ENCODE peak calls at places on chromosomes 16 and 17, in seven cellular contexts. One of them, this sample, is unnamed.

GRCh38 chr16:8958344-8958808 is 5.3 kb downstream of the USP7 start:
- DNase-seq in fibroblast of pulmonary artery: peak
- DNase-seq in endothelial cell: peak
- DNase-seq in HL-60: no peak
- DNase-seq in AG04450: no peak
- DNase-seq in GM13976: no peak
- DNase-seq in CD8-positive, alpha-beta T cell: peak
- DNase-seq in this sample: no peak

GRCh38 chr17:32971171-32971570 is 20.5 kb upstream of the SPACA3 start:
- DNase-seq in fibroblast of pulmonary artery: peak
- DNase-seq in endothelial cell: no peak
- DNase-seq in HL-60: no peak
- DNase-seq in AG04450: no peak
- DNase-seq in GM13976: no peak
- DNase-seq in CD8-positive, alpha-beta T cell: no peak
- DNase-seq in this sample: no peak

GRCh38 chr16:27620533-27620932 is 70.6 kb downstream of the KATNIP start:
- DNase-seq in fibroblast of pulmonary artery: no peak
- DNase-seq in endothelial cell: no peak
- DNase-seq in HL-60: no peak
- DNase-seq in AG04450: no peak
- DNase-seq in GM13976: no peak
- DNase-seq in CD8-positive, alpha-beta T cell: no peak
- DNase-seq in this sample: no peak

GRCh38 chr16:29806641-29807425 is 504 bp downstream of the MAZ start:
- DNase-seq in fibroblast of pulmonary artery: no peak
- DNase-seq in endothelial cell: peak
- DNase-seq in HL-60: peak
- DNase-seq in AG04450: no peak
- DNase-seq in GM13976: no peak
- DNase-seq in CD8-positive, alpha-beta T cell: peak
- DNase-seq in this sample: no peak

GRCh38 chr16:28534542-28535373 is 4.0 kb downstream of the NUPR1 start:
- DNase-seq in fibroblast of pulmonary artery: peak
- DNase-seq in endothelial cell: no peak
- DNase-seq in HL-60: peak
- DNase-seq in AG04450: no peak
- DNase-seq in GM13976: no peak
- DNase-seq in CD8-positive, alpha-beta T cell: no peak
- DNase-seq in this sample: no peak

GRCh38 chr16:23979426-23979825 is 143.6 kb downstream of the PRKCB start:
- DNase-seq in fibroblast of pulmonary artery: no peak
- DNase-seq in endothelial cell: no peak
- DNase-seq in HL-60: no peak
- DNase-seq in AG04450: no peak
- DNase-seq in GM13976: no peak
- DNase-seq in CD8-positive, alpha-beta T cell: no peak
- DNase-seq in this sample: no peak

GRCh38 chr16:86029131-86029741 is 130.3 kb downstream of the IRF8 start:
- DNase-seq in fibroblast of pulmonary artery: peak
- DNase-seq in endothelial cell: no peak
- DNase-seq in HL-60: no peak
- DNase-seq in AG04450: peak
- DNase-seq in GM13976: no peak
- DNase-seq in CD8-positive, alpha-beta T cell: no peak
- DNase-seq in this sample: no peak

GRCh38 chr16:82639666-82640336 is 13.0 kb downstream of the CDH13 start:
- DNase-seq in fibroblast of pulmonary artery: peak
- DNase-seq in endothelial cell: peak
- DNase-seq in HL-60: no peak
- DNase-seq in AG04450: no peak
- DNase-seq in GM13976: peak
- DNase-seq in CD8-positive, alpha-beta T cell: peak
- DNase-seq in this sample: no peak

GRCh38 chr16:11585460-11586374 is 1.0 kb downstream of the LITAF start:
- DNase-seq in fibroblast of pulmonary artery: no peak
- DNase-seq in endothelial cell: no peak
- DNase-seq in HL-60: no peak
- DNase-seq in AG04450: no peak
- DNase-seq in GM13976: no peak
- DNase-seq in CD8-positive, alpha-beta T cell: peak
- DNase-seq in this sample: no peak

GRCh38 chr16:28277537-28278388 is 14.6 kb upstream of the SBK1 start:
- DNase-seq in fibroblast of pulmonary artery: peak
- DNase-seq in endothelial cell: peak
- DNase-seq in HL-60: peak
- DNase-seq in AG04450: peak
- DNase-seq in GM13976: peak
- DNase-seq in CD8-positive, alpha-beta T cell: peak
- DNase-seq in this sample: peak

GRCh38 chr17:43396491-43397060 is 2.2 kb upstream of the ARL4D start:
- DNase-seq in fibroblast of pulmonary artery: no peak
- DNase-seq in endothelial cell: no peak
- DNase-seq in HL-60: no peak
- DNase-seq in AG04450: no peak
- DNase-seq in GM13976: no peak
- DNase-seq in CD8-positive, alpha-beta T cell: no peak
- DNase-seq in this sample: no peak

GRCh38 chr17:30961213-30962188 is 9.3 kb upstream of the RNF135 start:
- DNase-seq in fibroblast of pulmonary artery: peak
- DNase-seq in endothelial cell: no peak
- DNase-seq in HL-60: no peak
- DNase-seq in AG04450: no peak
- DNase-seq in GM13976: peak
- DNase-seq in CD8-positive, alpha-beta T cell: no peak
- DNase-seq in this sample: no peak

GRCh38 chr16:20966746-20967145 is 66.2 kb downstream of the LYRM1 start:
- DNase-seq in fibroblast of pulmonary artery: no peak
- DNase-seq in endothelial cell: no peak
- DNase-seq in HL-60: no peak
- DNase-seq in AG04450: no peak
- DNase-seq in GM13976: no peak
- DNase-seq in CD8-positive, alpha-beta T cell: no peak
- DNase-seq in this sample: no peak

GRCh38 chr16:89695086-89695874 is 6.2 kb downstream of the SPATA2L start:
- DNase-seq in fibroblast of pulmonary artery: no peak
- DNase-seq in endothelial cell: no peak
- DNase-seq in HL-60: no peak
- DNase-seq in AG04450: no peak
- DNase-seq in GM13976: no peak
- DNase-seq in CD8-positive, alpha-beta T cell: no peak
- DNase-seq in this sample: no peak

GRCh38 chr17:13143001-13143400 is 125.2 kb upstream of the ELAC2 start:
- DNase-seq in fibroblast of pulmonary artery: no peak
- DNase-seq in endothelial cell: no peak
- DNase-seq in HL-60: no peak
- DNase-seq in AG04450: no peak
- DNase-seq in GM13976: no peak
- DNase-seq in CD8-positive, alpha-beta T cell: no peak
- DNase-seq in this sample: no peak

GRCh38 chr16:88132836-88133506 is 181.7 kb downstream of the BANP start:
- DNase-seq in fibroblast of pulmonary artery: no peak
- DNase-seq in endothelial cell: no peak
- DNase-seq in HL-60: no peak
- DNase-seq in AG04450: no peak
- DNase-seq in GM13976: no peak
- DNase-seq in CD8-positive, alpha-beta T cell: no peak
- DNase-seq in this sample: no peak

GRCh38 chr16:49183911-49184310 is 97.7 kb downstream of the CBLN1 start:
- DNase-seq in fibroblast of pulmonary artery: no peak
- DNase-seq in endothelial cell: peak
- DNase-seq in HL-60: no peak
- DNase-seq in AG04450: no peak
- DNase-seq in GM13976: no peak
- DNase-seq in CD8-positive, alpha-beta T cell: no peak
- DNase-seq in this sample: no peak

GRCh38 chr16:62545039-62545438 is 508.8 kb upstream of the CDH8 start:
- DNase-seq in fibroblast of pulmonary artery: no peak
- DNase-seq in endothelial cell: no peak
- DNase-seq in HL-60: no peak
- DNase-seq in AG04450: no peak
- DNase-seq in GM13976: no peak
- DNase-seq in CD8-positive, alpha-beta T cell: no peak
- DNase-seq in this sample: no peak

GRCh38 chr17:3935140-3935542 is 18.9 kb upstream of the P2RX1 start:
- DNase-seq in fibroblast of pulmonary artery: peak
- DNase-seq in endothelial cell: peak
- DNase-seq in HL-60: no peak
- DNase-seq in AG04450: peak
- DNase-seq in GM13976: peak
- DNase-seq in CD8-positive, alpha-beta T cell: peak
- DNase-seq in this sample: no peak

GRCh38 chr17:72077326-72077960 is 43.4 kb upstream of the SOX9 start:
- DNase-seq in fibroblast of pulmonary artery: no peak
- DNase-seq in endothelial cell: no peak
- DNase-seq in HL-60: no peak
- DNase-seq in AG04450: no peak
- DNase-seq in GM13976: no peak
- DNase-seq in CD8-positive, alpha-beta T cell: no peak
- DNase-seq in this sample: no peak

DNA sequence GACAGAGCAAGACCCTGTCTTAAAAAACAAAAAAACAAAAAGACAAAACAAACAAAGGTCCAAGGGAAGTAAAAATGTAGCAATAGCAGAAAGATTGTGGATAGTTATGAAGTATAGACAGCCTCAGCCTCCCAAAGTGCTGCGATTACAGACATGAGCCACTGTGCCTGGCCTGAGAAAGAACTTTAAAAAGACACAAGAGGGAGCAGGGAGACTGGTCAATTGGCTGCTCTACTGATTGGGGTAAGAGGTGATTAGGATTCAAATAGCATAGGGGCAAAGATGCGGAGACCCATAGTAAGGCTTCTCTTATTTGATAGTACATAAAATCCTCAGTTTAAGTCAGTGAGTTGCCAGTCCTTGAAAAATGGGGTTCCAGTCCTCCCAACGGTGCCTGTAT is 518.2 kb upstream of the GOT2 start:
- DNase-seq in fibroblast of pulmonary artery: no peak
- DNase-seq in endothelial cell: no peak
- DNase-seq in HL-60: no peak
- DNase-seq in AG04450: no peak
- DNase-seq in GM13976: no peak
- DNase-seq in CD8-positive, alpha-beta T cell: no peak
- DNase-seq in this sample: no peak
- TF ChIP-seq CTCF in fibroblast of pulmonary artery: no peak
- TF ChIP-seq CTCF in endothelial cell: no peak
- TF ChIP-seq CTCF in HL-60: no peak
- TF ChIP-seq CTCF in AG04450: no peak
- TF ChIP-seq CTCF in GM13976: no peak
- TF ChIP-seq CTCF in CD8-positive, alpha-beta T cell: no peak
- TF ChIP-seq CTCF in this sample: no peak

GRCh38 chr16:67608367-67608766 is 36.6 kb upstream of the CARMIL2 start:
- DNase-seq in fibroblast of pulmonary artery: no peak
- DNase-seq in endothelial cell: no peak
- DNase-seq in HL-60: no peak
- DNase-seq in AG04450: no peak
- DNase-seq in GM13976: peak
- DNase-seq in CD8-positive, alpha-beta T cell: no peak
- DNase-seq in this sample: no peak

DNA sequence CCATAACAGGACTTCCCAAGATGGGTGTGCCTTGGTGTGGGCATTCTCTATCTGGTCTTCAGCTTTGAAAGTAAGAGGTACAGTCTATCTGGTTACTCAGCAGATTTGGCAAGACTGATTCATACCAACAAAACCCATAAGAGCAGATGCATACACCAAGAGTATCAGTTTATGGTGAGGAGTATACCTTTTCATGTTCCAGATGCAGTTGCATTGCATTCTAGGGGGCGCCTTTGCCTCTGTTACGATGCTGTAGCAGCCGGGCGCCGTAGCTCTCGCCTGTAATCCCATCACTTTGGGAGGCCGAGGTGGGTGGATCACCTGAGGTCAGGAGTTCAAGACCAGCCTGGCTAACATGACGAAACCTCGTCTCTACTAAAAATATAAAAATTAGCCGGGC is 31.1 kb upstream of the CARMIL2 start:
- DNase-seq in fibroblast of pulmonary artery: no peak
- DNase-seq in endothelial cell: peak
- DNase-seq in HL-60: no peak
- DNase-seq in AG04450: no peak
- DNase-seq in GM13976: no peak
- DNase-seq in CD8-positive, alpha-beta T cell: no peak
- DNase-seq in this sample: no peak
- TF ChIP-seq CTCF in fibroblast of pulmonary artery: peak
- TF ChIP-seq CTCF in endothelial cell: no peak
- TF ChIP-seq CTCF in HL-60: no peak
- TF ChIP-seq CTCF in AG04450: no peak
- TF ChIP-seq CTCF in GM13976: no peak
- TF ChIP-seq CTCF in CD8-positive, alpha-beta T cell: no peak
- TF ChIP-seq CTCF in this sample: peak

GRCh38 chr17:67364847-67365761 is 1.3 kb downstream of the PSMD12 start:
- DNase-seq in fibroblast of pulmonary artery: no peak
- DNase-seq in endothelial cell: no peak
- DNase-seq in HL-60: no peak
- DNase-seq in AG04450: no peak
- DNase-seq in GM13976: no peak
- DNase-seq in CD8-positive, alpha-beta T cell: no peak
- DNase-seq in this sample: no peak

GRCh38 chr17:67358612-67359011 is 7.8 kb downstream of the PSMD12 start:
- DNase-seq in fibroblast of pulmonary artery: no peak
- DNase-seq in endothelial cell: no peak
- DNase-seq in HL-60: no peak
- DNase-seq in AG04450: no peak
- DNase-seq in GM13976: peak
- DNase-seq in CD8-positive, alpha-beta T cell: no peak
- DNase-seq in this sample: no peak

GRCh38 chr17:67360880-67361279 is 5.5 kb downstream of the PSMD12 start:
- DNase-seq in fibroblast of pulmonary artery: no peak
- DNase-seq in endothelial cell: no peak
- DNase-seq in HL-60: no peak
- DNase-seq in AG04450: no peak
- DNase-seq in GM13976: no peak
- DNase-seq in CD8-positive, alpha-beta T cell: no peak
- DNase-seq in this sample: no peak

GRCh38 chr17:67362173-67362572 is 4.2 kb downstream of the PSMD12 start:
- DNase-seq in fibroblast of pulmonary artery: no peak
- DNase-seq in endothelial cell: no peak
- DNase-seq in HL-60: no peak
- DNase-seq in AG04450: no peak
- DNase-seq in GM13976: no peak
- DNase-seq in CD8-positive, alpha-beta T cell: no peak
- DNase-seq in this sample: no peak

GRCh38 chr17:67359960-67360817 is 6.2 kb downstream of the PSMD12 start:
- DNase-seq in fibroblast of pulmonary artery: peak
- DNase-seq in endothelial cell: peak
- DNase-seq in HL-60: no peak
- DNase-seq in AG04450: no peak
- DNase-seq in GM13976: no peak
- DNase-seq in CD8-positive, alpha-beta T cell: peak
- DNase-seq in this sample: no peak
- TF ChIP-seq CTCF in fibroblast of pulmonary artery: peak
- TF ChIP-seq CTCF in endothelial cell: no peak
- TF ChIP-seq CTCF in HL-60: no peak
- TF ChIP-seq CTCF in AG04450: peak
- TF ChIP-seq CTCF in GM13976: no peak
- TF ChIP-seq CTCF in CD8-positive, alpha-beta T cell: peak
- TF ChIP-seq CTCF in this sample: peak

DNA sequence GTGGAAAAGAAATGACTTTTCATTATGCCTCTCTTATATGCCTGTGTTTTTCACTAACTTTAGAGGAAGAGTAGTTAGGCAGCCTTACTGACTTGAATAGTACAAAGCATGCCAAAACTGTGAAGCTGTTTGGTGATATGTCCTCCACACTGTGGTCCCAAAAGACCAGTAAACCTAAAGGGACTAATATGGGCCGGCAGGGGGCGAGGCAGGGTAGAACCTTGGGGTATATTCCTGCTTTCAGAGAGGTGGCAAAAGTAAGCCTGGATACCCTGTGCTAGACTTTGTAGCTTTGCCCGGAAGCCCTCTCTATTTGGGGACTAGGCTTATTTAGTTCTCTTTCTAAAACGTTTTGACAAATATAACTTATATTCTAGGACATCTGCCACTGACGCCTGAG is 36.5 kb upstream of the VWA3A start:
- DNase-seq in fibroblast of pulmonary artery: no peak
- DNase-seq in endothelial cell: peak
- DNase-seq in HL-60: no peak
- DNase-seq in AG04450: no peak
- DNase-seq in GM13976: no peak
- DNase-seq in CD8-positive, alpha-beta T cell: no peak
- DNase-seq in this sample: no peak
- TF ChIP-seq CTCF in fibroblast of pulmonary artery: peak
- TF ChIP-seq CTCF in endothelial cell: peak
- TF ChIP-seq CTCF in HL-60: no peak
- TF ChIP-seq CTCF in AG04450: no peak
- TF ChIP-seq CTCF in GM13976: no peak
- TF ChIP-seq CTCF in CD8-positive, alpha-beta T cell: no peak
- TF ChIP-seq CTCF in this sample: peak

This sample was measured in D721Med.